ENCODE peak calls at places on chromosome 22, in four cellular contexts. One of them, this sample, is unnamed.

GRCh38 chr22:31394326-31394725 is 5.1 kb upstream of the DRG1 start:
- DNase-seq in GM12878: no peak
- DNase-seq in HepG2: no peak
- DNase-seq in K562: no peak
- DNase-seq in this sample: no peak

GRCh38 chr22:30947163-30947820 is 21.3 kb downstream of the MORC2 start:
- DNase-seq in GM12878: no peak
- DNase-seq in HepG2: no peak
- DNase-seq in K562: no peak
- DNase-seq in this sample: no peak

GRCh38 chr22:30275625-30276024 is 9.0 kb upstream of the OSM start:
- DNase-seq in GM12878: no peak
- DNase-seq in HepG2: no peak
- DNase-seq in K562: peak
- DNase-seq in this sample: no peak

GRCh38 chr22:43126506-43127165 is 16.1 kb downstream of the BIK start:
- DNase-seq in GM12878: no peak
- DNase-seq in HepG2: peak
- DNase-seq in K562: peak
- DNase-seq in this sample: no peak

GRCh38 chr22:30825711-30826505 is 131.2 kb downstream of the OSBP2 start:
- DNase-seq in GM12878: no peak
- DNase-seq in HepG2: no peak
- DNase-seq in K562: no peak
- DNase-seq in this sample: no peak

GRCh38 chr22:41904450-41905410 is 10.1 kb downstream of the SHISA8 start:
- DNase-seq in GM12878: no peak
- DNase-seq in HepG2: no peak
- DNase-seq in K562: no peak
- DNase-seq in this sample: no peak

GRCh38 chr22:50676661-50677492 is 4.3 kb downstream of the SHANK3 start:
- DNase-seq in GM12878: no peak
- DNase-seq in HepG2: no peak
- DNase-seq in K562: peak
- DNase-seq in this sample: no peak

GRCh38 chr22:42431401-42432019 is 693 bp downstream of the NFAM1 start:
- DNase-seq in GM12878: no peak
- DNase-seq in HepG2: no peak
- DNase-seq in K562: no peak
- DNase-seq in this sample: no peak

GRCh38 chr22:37492428-37493344 is 6.5 kb upstream of the MFNG start:
- DNase-seq in GM12878: no peak
- DNase-seq in HepG2: no peak
- DNase-seq in K562: peak
- DNase-seq in this sample: peak

GRCh38 chr22:23054531-23055257 is 15.6 kb upstream of the GNAZ start:
- DNase-seq in GM12878: peak
- DNase-seq in HepG2: no peak
- DNase-seq in K562: no peak
- DNase-seq in this sample: no peak

GRCh38 chr22:38240734-38241252 is 32.0 kb downstream of the TMEM184B start:
- DNase-seq in GM12878: no peak
- DNase-seq in HepG2: no peak
- DNase-seq in K562: peak
- DNase-seq in this sample: no peak

GRCh38 chr22:49372530-49373288 is 455.0 kb downstream of the BRD1 start:
- DNase-seq in GM12878: no peak
- DNase-seq in HepG2: peak
- DNase-seq in K562: peak
- DNase-seq in this sample: no peak

GRCh38 chr22:23294221-23294620 is 113.9 kb downstream of the BCR start:
- DNase-seq in GM12878: no peak
- DNase-seq in HepG2: no peak
- DNase-seq in K562: no peak
- DNase-seq in this sample: no peak

GRCh38 chr22:38413085-38414008 is 41.7 kb downstream of the KCNJ4 start:
- DNase-seq in GM12878: no peak
- DNase-seq in HepG2: no peak
- DNase-seq in K562: no peak
- DNase-seq in this sample: no peak

GRCh38 chr22:25970348-25970995 is 198.8 kb upstream of the SEZ6L start:
- DNase-seq in GM12878: no peak
- DNase-seq in HepG2: no peak
- DNase-seq in K562: no peak
- DNase-seq in this sample: no peak

GRCh38 chr22:35195821-35196220 is 61.5 kb upstream of the HMGXB4 start:
- DNase-seq in GM12878: no peak
- DNase-seq in HepG2: no peak
- DNase-seq in K562: no peak
- DNase-seq in this sample: no peak

GRCh38 chr22:50733521-50734342 is 4.3 kb upstream of the ACR start:
- DNase-seq in GM12878: no peak
- DNase-seq in HepG2: no peak
- DNase-seq in K562: no peak
- DNase-seq in this sample: no peak

GRCh38 chr22:50293441-50294318 is 13.8 kb downstream of the PLXNB2 start:
- DNase-seq in GM12878: no peak
- DNase-seq in HepG2: peak
- DNase-seq in K562: no peak
- DNase-seq in this sample: no peak

GRCh38 chr22:23538502-23538860 is 41.6 kb downstream of the IGLL1 start:
- DNase-seq in GM12878: no peak
- DNase-seq in HepG2: no peak
- DNase-seq in K562: no peak
- DNase-seq in this sample: no peak

GRCh38 chr22:46526484-46526839 is 11.0 kb downstream of the CELSR1 start:
- DNase-seq in GM12878: no peak
- DNase-seq in HepG2: no peak
- DNase-seq in K562: no peak
- DNase-seq in this sample: no peak

GRCh38 chr22:46525681-46526483 is 11.5 kb downstream of the CELSR1 start:
- DNase-seq in GM12878: no peak
- DNase-seq in HepG2: no peak
- DNase-seq in K562: no peak
- DNase-seq in this sample: no peak

GRCh38 chr22:46521994-46522393 is 15.4 kb downstream of the CELSR1 start:
- DNase-seq in GM12878: no peak
- DNase-seq in HepG2: no peak
- DNase-seq in K562: no peak
- DNase-seq in this sample: no peak

GRCh38 chr22:46522743-46523300 is 14.6 kb downstream of the CELSR1 start:
- DNase-seq in GM12878: no peak
- DNase-seq in HepG2: no peak
- DNase-seq in K562: no peak
- DNase-seq in this sample: no peak

DNA sequence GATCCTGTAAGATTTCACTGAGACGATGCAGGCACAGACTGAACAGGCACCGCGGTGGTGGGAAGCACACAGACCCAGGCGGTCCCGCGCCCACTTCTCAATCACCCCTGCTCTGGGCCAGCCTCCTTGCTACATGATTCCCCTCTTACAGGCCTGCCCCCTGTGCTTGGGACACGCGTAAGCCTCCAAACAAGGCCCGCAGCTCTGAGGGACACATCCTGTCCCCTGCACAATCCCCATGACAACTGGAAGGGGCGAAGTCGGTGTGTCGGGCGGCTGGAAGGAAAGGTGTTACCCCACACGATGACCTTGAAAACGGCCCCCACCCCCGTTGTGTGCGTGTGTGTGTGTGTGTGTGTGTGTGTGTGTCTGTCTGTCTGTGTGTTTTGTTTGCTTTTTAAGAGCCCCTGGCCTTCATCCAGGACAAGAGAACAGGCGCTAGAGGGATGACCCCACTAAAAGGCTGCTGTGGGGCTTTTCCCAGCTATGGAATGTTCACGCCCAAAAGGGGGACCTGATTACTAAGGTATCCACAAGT is 13.1 kb downstream of the CELSR1 start:
- DNase-seq in GM12878: no peak
- DNase-seq in HepG2: no peak
- DNase-seq in K562: no peak
- DNase-seq in this sample: no peak
- TF ChIP-seq FOXK2 in GM12878: no peak
- TF ChIP-seq FOXK2 in HepG2: no peak
- TF ChIP-seq FOXK2 in K562: no peak
- TF ChIP-seq FOXK2 in this sample: no peak

GRCh38 chr22:36367479-36367878 is 20.3 kb downstream of the MYH9 start:
- DNase-seq in GM12878: no peak
- DNase-seq in HepG2: no peak
- DNase-seq in K562: no peak
- DNase-seq in this sample: no peak

GRCh38 chr22:36365020-36365411 is 22.8 kb downstream of the MYH9 start:
- DNase-seq in GM12878: no peak
- DNase-seq in HepG2: no peak
- DNase-seq in K562: peak
- DNase-seq in this sample: no peak

GRCh38 chr22:36367066-36367465 is 20.7 kb downstream of the MYH9 start:
- DNase-seq in GM12878: no peak
- DNase-seq in HepG2: no peak
- DNase-seq in K562: no peak
- DNase-seq in this sample: no peak

GRCh38 chr22:36364255-36365019 is 23.3 kb downstream of the MYH9 start:
- DNase-seq in GM12878: no peak
- DNase-seq in HepG2: no peak
- DNase-seq in K562: no peak
- DNase-seq in this sample: no peak

DNA sequence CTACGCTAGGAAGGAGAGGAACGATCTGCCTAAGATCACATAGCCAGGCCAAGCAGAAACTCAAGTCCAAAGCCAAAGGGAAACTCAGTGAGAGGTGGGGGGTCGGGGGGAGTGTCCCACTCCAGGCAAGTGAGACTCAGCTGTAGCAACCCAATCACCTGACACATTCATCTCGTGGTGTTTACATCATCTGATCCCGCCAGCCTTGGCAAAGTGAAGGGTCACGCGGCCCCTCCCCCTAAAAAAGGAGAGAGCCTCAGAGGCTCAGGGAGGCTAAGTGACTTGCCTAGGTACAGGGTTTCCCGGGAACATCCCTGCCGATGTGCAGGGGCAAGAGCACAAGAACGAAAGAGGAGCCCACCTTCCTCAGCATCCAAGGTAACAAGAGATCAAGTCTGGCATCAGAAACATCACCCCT is 21.5 kb downstream of the MYH9 start:
- DNase-seq in GM12878: no peak
- DNase-seq in HepG2: no peak
- DNase-seq in K562: no peak
- DNase-seq in this sample: no peak
- TF ChIP-seq SP1 in GM12878: no peak
- TF ChIP-seq SP1 in HepG2: no peak
- TF ChIP-seq SP1 in K562: no peak
- TF ChIP-seq SP1 in this sample: no peak

GRCh38 chr22:44384563-44384940 is 71.8 kb upstream of the SHISAL1 start:
- DNase-seq in GM12878: no peak
- DNase-seq in HepG2: no peak
- DNase-seq in K562: no peak
- DNase-seq in this sample: no peak
- TF ChIP-seq FOXK2 in GM12878: no peak
- TF ChIP-seq FOXK2 in HepG2: no peak
- TF ChIP-seq FOXK2 in K562: no peak
- TF ChIP-seq FOXK2 in this sample: no peak

DNA sequence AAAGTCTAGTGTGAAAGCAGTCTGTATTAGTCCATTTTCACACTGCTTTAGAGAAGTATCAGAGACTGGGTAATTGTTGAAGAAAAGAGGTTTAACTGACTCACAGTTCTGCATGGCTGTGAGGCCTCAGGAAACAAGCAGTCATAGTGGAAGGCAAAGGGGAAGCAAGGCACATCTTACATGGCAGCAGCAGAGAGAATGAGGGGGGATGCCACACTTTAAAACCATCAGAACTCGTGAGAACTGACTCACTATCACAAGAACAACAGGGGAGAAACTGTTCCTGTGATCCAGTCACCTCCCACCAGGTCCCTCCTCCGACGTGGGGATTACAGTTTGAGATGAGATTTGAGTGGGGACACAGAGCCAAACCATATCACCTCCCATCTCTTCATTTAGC is 13.8 kb upstream of the TUBA8 start:
- DNase-seq in GM12878: no peak
- DNase-seq in HepG2: no peak
- DNase-seq in K562: no peak
- DNase-seq in this sample: no peak
- TF ChIP-seq SP1 in GM12878: no peak
- TF ChIP-seq SP1 in HepG2: no peak
- TF ChIP-seq SP1 in K562: no peak
- TF ChIP-seq SP1 in this sample: no peak

GRCh38 chr22:33789690-33790253 is 130.5 kb downstream of the LARGE1 start:
- DNase-seq in GM12878: peak
- DNase-seq in HepG2: no peak
- DNase-seq in K562: no peak
- DNase-seq in this sample: no peak
- TF ChIP-seq FOXK2 in GM12878: no peak
- TF ChIP-seq FOXK2 in HepG2: no peak
- TF ChIP-seq FOXK2 in K562: no peak
- TF ChIP-seq FOXK2 in this sample: no peak

DNA sequence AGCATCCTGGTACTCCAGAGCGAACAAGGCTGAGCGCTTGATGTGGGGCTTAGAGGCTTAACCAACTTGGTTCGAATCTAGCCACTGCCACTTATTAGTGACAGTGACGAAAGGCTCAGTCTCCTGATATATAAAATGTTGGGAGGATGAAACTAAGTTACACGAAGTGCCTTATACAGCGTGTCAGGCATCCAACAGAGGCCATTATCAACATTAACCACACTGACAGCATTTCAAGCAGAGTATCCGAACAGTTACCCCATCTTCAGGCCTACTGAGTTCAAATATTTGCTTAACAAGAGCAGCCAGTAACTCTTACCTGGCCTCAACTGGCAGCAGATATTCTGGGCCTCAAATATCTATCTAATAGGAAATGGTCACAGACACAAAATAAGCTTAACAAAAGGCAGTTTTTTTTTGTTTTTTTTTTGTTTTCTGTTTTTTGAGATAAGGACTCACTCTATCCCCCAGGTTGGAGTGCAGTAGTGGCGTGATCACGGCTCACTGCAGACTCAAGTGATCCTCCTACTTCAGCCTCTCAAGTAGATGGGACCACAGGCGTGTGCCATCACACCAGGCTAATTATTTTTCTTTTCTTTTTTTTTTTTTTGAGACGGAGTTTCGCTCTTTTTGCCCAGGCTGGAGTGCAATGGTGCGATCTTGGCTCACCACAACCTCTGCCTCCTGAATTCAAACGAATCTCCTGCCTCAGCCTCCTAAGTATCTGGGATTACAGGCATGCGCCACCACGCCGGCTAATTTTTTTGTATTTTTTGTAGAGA is 2.9 kb downstream of the SERPIND1 start:
- DNase-seq in GM12878: no peak
- DNase-seq in HepG2: peak
- DNase-seq in K562: no peak
- DNase-seq in this sample: no peak
- TF ChIP-seq SP1 in GM12878: no peak
- TF ChIP-seq SP1 in HepG2: no peak
- TF ChIP-seq SP1 in K562: peak
- TF ChIP-seq SP1 in this sample: no peak

GRCh38 chr22:39621826-39622225 is 51.3 kb downstream of the CACNA1I start:
- DNase-seq in GM12878: no peak
- DNase-seq in HepG2: no peak
- DNase-seq in K562: no peak
- DNase-seq in this sample: no peak
- TF ChIP-seq FOXK2 in GM12878: no peak
- TF ChIP-seq FOXK2 in HepG2: no peak
- TF ChIP-seq FOXK2 in K562: no peak
- TF ChIP-seq FOXK2 in this sample: no peak